ENCODE peak calls at places on chromosomes 3 and 15, in five cellular contexts. Q is posterior vena cava, X is left colon, J is NCI-H1105 treated with DMSO at 0.1 percent for 48 hours, C is fibroblast of mammary gland. Y is an unnamed sample.

GRCh38 chr15:31280037-31280830 is 46.4 kb upstream of the KLF13 start:
- DNase-seq in Q (peak), X (peak), J (peak), C (no peak), Y (no peak)

GRCh38 chr3:195004512-195005250 is 266.3 kb downstream of the XXYLT1 start:
- DNase-seq in Q (peak), X (no peak), J (no peak), C (no peak), Y (no peak)

GRCh38 chr3:118813472-118813871 is 221.2 kb downstream of the IGSF11 start:
- DNase-seq in Q (no peak), X (no peak), J (no peak), C (no peak), Y (no peak)

GRCh38 chr15:95371664-95372063 is 958.8 kb upstream of the NR2F2 start:
- DNase-seq in Q (no peak), X (no peak), J (no peak), C (peak), Y (peak)

GRCh38 chr3:123385981-123386380 is 62.9 kb downstream of the ADCY5 start:
- DNase-seq in Q (peak), X (no peak), J (no peak), C (peak), Y (no peak)

GRCh38 chr15:95682129-95682528 is 648.4 kb upstream of the NR2F2 start:
- DNase-seq in Q (no peak), X (no peak), J (no peak), C (no peak), Y (no peak)

GRCh38 chr15:56168394-56168793 is 75.3 kb downstream of the RFX7 start:
- DNase-seq in Q (no peak), X (no peak), J (no peak), C (peak), Y (peak)

GRCh38 chr15:101105059-101105851 is 146.6 kb downstream of the CHSY1 start:
- DNase-seq in Q (no peak), X (no peak), J (no peak), C (peak), Y (peak)

GRCh38 chr15:47983533-47983932 is 137.3 kb upstream of the SLC24A5 start:
- DNase-seq in Q (no peak), X (no peak), J (no peak), C (peak), Y (no peak)

GRCh38 chr3:126654571-126655393 is at the start of gene TXNRD3:
- DNase-seq in Q (peak), X (peak), J (peak), C (peak), Y (peak)

GRCh38 chr15:69421498-69421897 is 7.3 kb downstream of the KIF23 start:
- DNase-seq in Q (no peak), X (no peak), J (no peak), C (no peak), Y (peak)

GRCh38 chr3:43270078-43270477 is 16.3 kb upstream of the SNRK start:
- DNase-seq in Q (no peak), X (no peak), J (no peak), C (no peak), Y (no peak)

GRCh38 chr15:31905054-31905453 is 125.3 kb upstream of the CHRNA7 start:
- DNase-seq in Q (no peak), X (peak), J (no peak), C (no peak), Y (no peak)

GRCh38 chr3:8621872-8622271 is 22.7 kb downstream of the SSUH2 start:
- DNase-seq in Q (no peak), X (no peak), J (no peak), C (peak), Y (peak)

GRCh38 chr3:63886843-63887242 is 23.2 kb downstream of the ATXN7 start:
- DNase-seq in Q (no peak), X (no peak), J (no peak), C (no peak), Y (no peak)

GRCh38 chr3:86989611-86990010 is 1.3 kb downstream of the VGLL3 start:
- DNase-seq in Q (no peak), X (no peak), J (no peak), C (peak), Y (peak)

GRCh38 chr3:71313844-71314243 is 269.7 kb downstream of the FOXP1 start:
- DNase-seq in Q (no peak), X (no peak), J (no peak), C (no peak), Y (no peak)

GRCh38 chr3:196268270-196269163 is 19.0 kb downstream of the PCYT1A start:
- DNase-seq in Q (no peak), X (no peak), J (no peak), C (peak), Y (peak)

GRCh38 chr3:42790714-42791229 is 13.5 kb downstream of the HIGD1A start:
- DNase-seq in Q (no peak), X (no peak), J (peak), C (no peak), Y (no peak)

Y was measured in fibroblast of the aortic adventitia.